ENCODE peak calls at places on chromosome 20, in six cellular contexts. One of them, this sample, is unnamed.
A peak's percentile ranks its signal among the peaks of the same experiment; 100 is the strongest.

GRCh38 chr20:60465439-60465838 is 507.2 kb downstream of the CDH26 start:
- DNase-seq in MV-4-11: no peak
- DNase-seq in NCI-H1105: no peak
- DNase-seq in activated naive CD4-positive, alpha-beta T cell: no peak
- DNase-seq in IMR-90: no peak
- DNase-seq in Kasumi-1: no peak
- DNase-seq in this sample: no peak

GRCh38 chr20:60653111-60653845 is 598.8 kb upstream of the CDH4 start:
- DNase-seq in MV-4-11: peak; percentile 43
- DNase-seq in NCI-H1105: no peak
- DNase-seq in activated naive CD4-positive, alpha-beta T cell: no peak
- DNase-seq in IMR-90: no peak
- DNase-seq in Kasumi-1: no peak
- DNase-seq in this sample: no peak

GRCh38 chr20:38222923-38223742 is 37.4 kb downstream of the KIAA1755 start:
- DNase-seq in MV-4-11: no peak
- DNase-seq in NCI-H1105: no peak
- DNase-seq in activated naive CD4-positive, alpha-beta T cell: no peak
- DNase-seq in IMR-90: no peak
- DNase-seq in Kasumi-1: no peak
- DNase-seq in this sample: no peak

GRCh38 chr20:45049904-45050471 is 50.9 kb downstream of the KCNS1 start:
- DNase-seq in MV-4-11: peak; percentile 16
- DNase-seq in NCI-H1105: no peak
- DNase-seq in activated naive CD4-positive, alpha-beta T cell: no peak
- DNase-seq in IMR-90: no peak
- DNase-seq in Kasumi-1: peak; percentile 43
- DNase-seq in this sample: peak; percentile 50

GRCh38 chr20:36461600-36462439 is 79.5 kb upstream of the MYL9 start:
- DNase-seq in MV-4-11: no peak
- DNase-seq in NCI-H1105: peak; percentile 22
- DNase-seq in activated naive CD4-positive, alpha-beta T cell: no peak
- DNase-seq in IMR-90: peak; percentile 42
- DNase-seq in Kasumi-1: peak; percentile 8
- DNase-seq in this sample: peak; percentile 30

GRCh38 chr20:1434571-1435336 is 31.9 kb downstream of the NSFL1C start:
- DNase-seq in MV-4-11: peak; percentile 96
- DNase-seq in NCI-H1105: no peak
- DNase-seq in activated naive CD4-positive, alpha-beta T cell: no peak
- DNase-seq in IMR-90: peak; percentile 92
- DNase-seq in Kasumi-1: peak; percentile 42
- DNase-seq in this sample: peak; percentile 90

GRCh38 chr20:35101620-35102019 is 9.0 kb upstream of the TRPC4AP start:
- DNase-seq in MV-4-11: no peak
- DNase-seq in NCI-H1105: no peak
- DNase-seq in activated naive CD4-positive, alpha-beta T cell: no peak
- DNase-seq in IMR-90: no peak
- DNase-seq in Kasumi-1: no peak
- DNase-seq in this sample: no peak

GRCh38 chr20:23476015-23476754 is 14.7 kb upstream of the CST8 start:
- DNase-seq in MV-4-11: no peak
- DNase-seq in NCI-H1105: no peak
- DNase-seq in activated naive CD4-positive, alpha-beta T cell: no peak
- DNase-seq in IMR-90: no peak
- DNase-seq in Kasumi-1: no peak
- DNase-seq in this sample: no peak

GRCh38 chr20:544153-544725 is 649 bp upstream of the CSNK2A1 start:
- DNase-seq in MV-4-11: no peak
- DNase-seq in NCI-H1105: no peak
- DNase-seq in activated naive CD4-positive, alpha-beta T cell: no peak
- DNase-seq in IMR-90: no peak
- DNase-seq in Kasumi-1: no peak
- DNase-seq in this sample: no peak

GRCh38 chr20:24815931-24816330 is 133.1 kb upstream of the CST7 start:
- DNase-seq in MV-4-11: no peak
- DNase-seq in NCI-H1105: no peak
- DNase-seq in activated naive CD4-positive, alpha-beta T cell: no peak
- DNase-seq in IMR-90: no peak
- DNase-seq in Kasumi-1: no peak
- DNase-seq in this sample: no peak

GRCh38 chr20:3712279-3712873 is at the start of gene SIGLEC1:
- DNase-seq in MV-4-11: peak; percentile 99
- DNase-seq in NCI-H1105: no peak
- DNase-seq in activated naive CD4-positive, alpha-beta T cell: no peak
- DNase-seq in IMR-90: no peak
- DNase-seq in Kasumi-1: peak; percentile 77
- DNase-seq in this sample: peak; percentile 79

GRCh38 chr20:36062799-36063198 is 91.7 kb upstream of the EPB41L1 start:
- DNase-seq in MV-4-11: no peak
- DNase-seq in NCI-H1105: no peak
- DNase-seq in activated naive CD4-positive, alpha-beta T cell: no peak
- DNase-seq in IMR-90: no peak
- DNase-seq in Kasumi-1: no peak
- DNase-seq in this sample: no peak

GRCh38 chr20:61053487-61054277 is 198.4 kb upstream of the CDH4 start:
- DNase-seq in MV-4-11: no peak
- DNase-seq in NCI-H1105: no peak
- DNase-seq in activated naive CD4-positive, alpha-beta T cell: no peak
- DNase-seq in IMR-90: no peak
- DNase-seq in Kasumi-1: no peak
- DNase-seq in this sample: no peak

GRCh38 chr20:8749986-8750385 is 318.9 kb upstream of the PLCB4 start:
- DNase-seq in MV-4-11: no peak
- DNase-seq in NCI-H1105: no peak
- DNase-seq in activated naive CD4-positive, alpha-beta T cell: no peak
- DNase-seq in IMR-90: peak; percentile 86
- DNase-seq in Kasumi-1: no peak
- DNase-seq in this sample: no peak

GRCh38 chr20:11117808-11118528 is 444.2 kb upstream of the JAG1 start:
- DNase-seq in MV-4-11: no peak
- DNase-seq in NCI-H1105: no peak
- DNase-seq in activated naive CD4-positive, alpha-beta T cell: no peak
- DNase-seq in IMR-90: peak; percentile 93
- DNase-seq in Kasumi-1: no peak
- DNase-seq in this sample: no peak